ENCODE peak calls at places on chromosomes 2 and 18, in four cellular contexts. O, Q, N and Y are unnamed samples.

GRCh38 chr2:190354003-190354690 is 10.8 kb downstream of the INPP1 start:
- DNase-seq in N (no peak), Q (no peak), O (no peak), Y (no peak)

GRCh38 chr18:79329786-79330185 is 65.9 kb upstream of the NFATC1 start:
- DNase-seq in Q (no peak), O (no peak), N (no peak), Y (no peak)

GRCh38 chr18:36389811-36390581 is 92.5 kb downstream of the FHOD3 start:
- DNase-seq in O (no peak), N (no peak), Q (no peak), Y (no peak)

GRCh38 chr2:48209214-48209885 is 303.1 kb upstream of the FBXO11 start:
- DNase-seq in O (no peak), N (peak; percentile 53), Q (no peak), Y (peak; percentile 29)

GRCh38 chr2:173747037-173747436 is 218.1 kb downstream of the SP3 start:
- DNase-seq in Q (no peak), N (no peak), O (no peak), Y (no peak)

GRCh38 chr2:102336502-102336945 is 19.1 kb upstream of the IL18R1 start:
- DNase-seq in O (no peak), Q (peak; percentile 35), N (peak; percentile 68), Y (no peak)

GRCh38 chr18:1619507-1619906 is 714.8 kb downstream of the ADCYAP1 start:
- DNase-seq in Q (no peak), O (no peak), N (no peak), Y (no peak)

GRCh38 chr2:27316655-27317412 is 6.1 kb downstream of the MPV17 start:
- DNase-seq in O (no peak), Q (no peak), N (no peak), Y (no peak)

GRCh38 chr2:152620218-152620617 is 97.0 kb downstream of the PRPF40A start:
- DNase-seq in N (no peak), Q (no peak), O (no peak), Y (no peak)

GRCh38 chr2:24454258-24454657 is 36.8 kb upstream of the NCOA1 start:
- DNase-seq in Q (no peak), N (no peak), O (no peak), Y (peak; percentile 47)

GRCh38 chr2:241368643-241369042 is 12.6 kb downstream of the FARP2 start:
- DNase-seq in O (no peak), N (no peak), Q (no peak), Y (no peak)

GRCh38 chr2:63716146-63716545 is 125.5 kb upstream of the UGP2 start:
- DNase-seq in O (no peak), Q (no peak), N (no peak), Y (no peak)

GRCh38 chr2:156380117-156380645 is 47.7 kb upstream of the NR4A2 start:
- DNase-seq in Q (no peak), O (no peak), N (no peak), Y (peak; percentile 34)

GRCh38 chr18:58321986-58322385 is 278.0 kb downstream of the NEDD4L start:
- DNase-seq in Q (no peak), O (peak; percentile 74), N (peak; percentile 65), Y (peak; percentile 75)

GRCh38 chr2:24317491-24317920 is 42.8 kb downstream of the ITSN2 start:
- DNase-seq in O (no peak), N (peak; percentile 52), Q (no peak), Y (no peak)

GRCh38 chr2:200129756-200130462 is 174.5 kb downstream of the MAIP1 start:
- DNase-seq in Q (peak; percentile 7), N (no peak), O (no peak), Y (no peak)

GRCh38 chr18:634551-635045 is 22.9 kb upstream of the TYMS start:
- DNase-seq in N (peak; percentile 12), Q (no peak), O (no peak), Y (no peak)

GRCh38 chr18:61896767-61897166 is 4.0 kb upstream of the RNF152 start:
- DNase-seq in Q (peak; percentile 75), O (no peak), N (peak; percentile 64), Y (peak; percentile 65)

GRCh38 chr2:151490276-151490675 is 80.6 kb downstream of the RIF1 start:
- DNase-seq in N (no peak), O (no peak), Q (no peak), Y (no peak)

GRCh38 chr2:12549641-12550040 is 167.1 kb upstream of the TRIB2 start:
- DNase-seq in Q (no peak), O (no peak), N (no peak), Y (peak; percentile 63)

GRCh38 chr2:49255325-49256023 is 101.2 kb upstream of the FSHR start:
- DNase-seq in Q (no peak), N (peak; percentile 6), O (no peak), Y (no peak)

GRCh38 chr2:34242741-34243123 is 643.6 kb upstream of the FAM98A start:
- DNase-seq in N (no peak), O (no peak), Q (no peak), Y (no peak)

GRCh38 chr18:57095884-57096283 is 51.0 kb upstream of the BOD1L2 start:
- DNase-seq in N (peak; percentile 87), Q (no peak), O (no peak), Y (no peak)

GRCh38 chr2:135913726-135914365 is 37.6 kb upstream of the MCM6 start:
- DNase-seq in N (peak; percentile 59), Q (no peak), O (peak; percentile 19), Y (peak; percentile 25)

GRCh38 chr2:176461098-176461497 is 191.9 kb downstream of the MTX2 start:
- DNase-seq in Q (no peak), O (no peak), N (no peak), Y (peak; percentile 22)

DNA sequence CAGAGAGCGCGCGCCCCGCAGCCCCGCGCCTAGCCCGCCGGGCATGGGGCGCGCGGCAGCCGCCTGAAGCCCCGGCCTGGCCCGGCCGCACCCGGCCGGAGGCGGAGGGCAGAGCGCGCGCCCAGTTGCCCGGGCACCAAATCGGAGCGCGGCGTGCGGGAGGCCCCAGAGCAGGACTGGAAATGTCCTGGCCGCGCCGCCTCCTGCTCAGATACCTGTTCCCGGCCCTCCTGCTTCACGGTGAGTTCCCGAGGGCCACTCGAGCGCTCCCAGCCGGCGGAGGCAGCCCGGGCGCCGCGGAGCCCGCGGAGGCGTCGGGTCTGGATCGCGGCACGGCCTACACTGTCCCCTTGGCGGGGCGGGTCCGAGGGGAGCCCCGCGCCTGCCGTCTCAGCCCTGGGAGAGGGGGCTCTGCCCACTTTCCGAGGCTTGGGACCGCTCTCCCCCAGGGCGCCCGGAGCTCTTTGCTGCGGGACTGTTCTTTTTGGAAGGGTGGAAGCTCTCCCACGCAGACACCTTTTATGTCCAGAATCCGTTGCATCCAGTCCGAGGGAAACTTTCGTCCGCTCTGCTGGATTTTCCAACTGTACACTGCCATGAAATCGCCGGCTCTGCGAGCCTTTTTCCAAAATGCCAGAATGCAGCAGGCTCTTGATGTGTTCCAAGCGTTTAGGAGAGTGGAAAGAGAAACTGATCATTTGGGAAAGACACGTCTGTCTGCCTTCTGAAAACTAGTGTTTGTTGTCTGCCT is 540 bp downstream of the APCDD1 start:
- DNase-seq in O (no peak), Q (no peak), N (peak; percentile 4), Y (no peak)
- TF ChIP-seq EZH2 in O (no peak), Q (peak; percentile 17), N (peak; percentile 75), Y (no peak)

DNA sequence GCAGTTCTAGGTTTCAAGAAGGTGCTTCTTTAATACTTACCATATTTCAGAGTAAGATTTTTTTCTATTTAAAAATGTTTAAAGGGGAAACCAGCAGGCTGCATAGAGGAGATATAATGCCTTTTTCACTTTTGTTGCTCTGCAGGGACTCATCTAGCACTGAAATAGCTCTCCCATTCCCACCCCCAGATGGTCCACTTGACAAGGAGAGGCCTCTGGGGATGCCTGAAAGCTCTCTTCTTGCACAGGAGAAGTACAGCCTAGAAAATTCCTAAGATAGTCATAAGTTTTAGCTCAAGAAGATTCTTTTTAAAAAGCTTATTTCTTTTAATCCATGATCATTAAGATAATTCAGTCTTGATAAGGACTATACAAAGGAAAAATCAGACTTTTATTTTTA is 126.4 kb downstream of the CDH2 start:
- DNase-seq in N (no peak), Q (no peak), O (no peak), Y (no peak)
- H3K79me2 ChIP-seq in N (no peaks in the 10 kb centered on the region), Q (no peaks in the 10 kb centered on the region), O (no peaks in the 10 kb centered on the region), Y (peaks cover 91% of the 10 kb centered on the region)

DNA sequence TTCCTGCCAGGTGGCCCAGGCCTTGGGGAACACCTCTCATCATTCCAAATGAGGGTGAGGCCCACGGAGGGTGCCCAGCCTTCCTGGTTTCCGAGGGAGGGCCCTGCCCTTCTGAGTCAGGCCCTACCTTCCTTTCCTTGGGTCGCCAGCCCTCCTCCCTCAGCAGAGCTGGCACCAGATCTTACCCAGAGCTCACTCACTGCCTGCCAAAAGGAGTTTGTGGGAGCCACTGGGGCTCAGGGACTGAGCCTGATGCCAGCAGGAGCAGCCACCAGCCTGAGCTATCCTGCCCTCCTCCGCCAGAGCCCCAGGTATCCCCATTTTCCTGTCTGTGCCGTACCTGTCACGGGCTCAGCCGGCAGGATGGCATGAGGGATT is 64.1 kb downstream of the NRP2 start:
- DNase-seq in N (no peak), O (no peak), Q (peak; percentile 54), Y (no peak)
- H3K4me2 ChIP-seq in N (no peak overlapping the region), O (peak overlapping the region; percentile 27), Q (peak overlapping the region; percentile 63), Y (no peak overlapping the region)

DNA sequence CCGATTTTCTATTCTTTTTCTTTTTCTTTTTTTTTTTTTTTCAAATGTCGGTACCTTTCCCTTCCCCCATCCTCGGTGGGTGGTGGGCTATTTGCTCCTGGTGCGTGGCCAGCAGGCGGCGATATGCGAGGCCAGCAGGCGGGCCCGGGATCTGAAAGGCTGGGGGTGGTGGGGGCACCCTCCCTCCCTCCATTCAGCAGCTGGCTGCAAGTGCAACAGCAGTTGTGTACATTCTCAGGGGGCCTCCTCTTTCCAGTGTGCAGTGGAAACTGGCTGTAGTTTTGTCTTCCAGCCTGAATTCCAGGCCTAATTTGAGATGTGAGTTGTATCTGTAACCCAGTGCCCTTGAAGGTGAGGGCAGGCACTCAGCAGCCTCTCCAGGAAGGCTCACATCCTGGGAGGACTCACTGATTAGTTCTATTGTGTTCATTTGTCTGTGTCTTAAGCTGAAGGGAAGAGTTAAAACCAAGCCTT is 3.1 kb downstream of the MYCN start:
- DNase-seq in O (no peak), Q (no peak), N (peak; percentile 22), Y (no peak)
- TF ChIP-seq EZH2 in O (no peak), Q (no peak), N (no peak), Y (no peak)